ENCODE peak calls at places on chromosomes 7 and 10, in ten cellular contexts. H, J, M, F, S, R, Z, N, Y and U are unnamed samples.

GRCh38 chr10:131812736-131813604 is 87.8 kb upstream of the PPP2R2D start:
- DNase-seq in Y (no peak), M (no peak), N (no peak), H (no peak), R (no peak), J (peak; percentile 45), S (no peak), F (no peak), Z (no peak), U (no peak)

GRCh38 chr10:4352566-4352961 is 473.4 kb upstream of the AKR1E2 start:
- DNase-seq in N (no peak), Z (no peak), F (no peak), R (no peak), J (no peak), S (no peak), H (peak; percentile 57), M (no peak), Y (no peak), U (no peak)

GRCh38 chr10:63798599-63799498 is 277.6 kb downstream of the REEP3 start:
- DNase-seq in R (no peak), M (peak; percentile 24), Y (peak; percentile 48), H (peak; percentile 77), N (peak; percentile 28), J (no peak), Z (peak; percentile 1), S (peak; percentile 87), F (peak; percentile 33), U (no peak)

GRCh38 chr10:86077871-86078638 is 288.5 kb downstream of the GRID1 start:
- DNase-seq in Z (no peak), F (no peak), N (no peak), M (no peak), R (no peak), Y (no peak), J (no peak), S (no peak), H (no peak), U (no peak)

GRCh38 chr7:51369746-51370145 is 53.1 kb upstream of the COBL start:
- DNase-seq in R (no peak), H (peak; percentile 32), Y (no peak), M (peak; percentile 33), J (no peak), N (no peak), S (no peak), Z (no peak), F (no peak), U (peak; percentile 14)

GRCh38 chr7:88101769-88102168 is 118.1 kb downstream of the SRI start:
- DNase-seq in F (no peak), J (no peak), Y (no peak), R (no peak), S (no peak), H (no peak), M (no peak), Z (no peak), N (no peak), U (no peak)

GRCh38 chr7:106471686-106472440 is 187.1 kb upstream of the NAMPT start:
- DNase-seq in H (no peak), M (no peak), Y (no peak), J (peak; percentile 17), Z (no peak), N (no peak), F (no peak), S (no peak), R (no peak), U (no peak)

GRCh38 chr10:51170518-51171245 is 96.4 kb downstream of the PRKG1 start:
- DNase-seq in F (no peak), N (no peak), Y (no peak), J (no peak), M (no peak), H (no peak), Z (no peak), R (no peak), S (no peak), U (no peak)

GRCh38 chr10:116444527-116445142 is 17.0 kb downstream of the PNLIPRP3 start:
- DNase-seq in J (no peak), S (no peak), R (peak; percentile 52), F (no peak), H (peak; percentile 46), Y (no peak), M (peak; percentile 50), N (no peak), Z (peak; percentile 23), U (peak; percentile 56)

DNA sequence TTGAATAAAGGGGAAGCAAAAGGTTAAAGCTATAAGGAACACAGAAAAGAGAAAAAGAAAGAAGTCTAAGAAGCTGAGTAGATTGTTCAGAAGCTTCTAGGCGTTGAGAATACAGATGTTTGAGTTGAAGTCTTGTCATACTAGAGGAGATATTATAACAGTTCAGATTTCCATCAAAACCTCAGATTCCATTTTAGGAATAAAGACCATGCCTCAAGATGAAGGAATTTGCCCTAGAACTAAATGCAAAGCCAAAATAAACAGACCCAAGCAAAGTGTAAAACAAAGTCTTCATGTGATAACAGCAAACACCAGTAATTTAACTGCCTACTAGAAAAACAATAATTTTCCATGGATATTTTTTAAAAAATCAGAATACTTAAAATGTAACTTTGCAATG is 476.5 kb upstream of the POT1 start:
- DNase-seq in H (no peak), Y (no peak), Z (no peak), F (no peak), S (no peak), N (no peak), R (no peak), J (no peak), M (no peak), U (no peak)
- TF ChIP-seq POLR2A in H (no peak), Y (no peak), Z (no peak), F (no peak), S (no peak), N (no peak), R (no peak), J (no peak), M (no peak), U (no peak)

DNA sequence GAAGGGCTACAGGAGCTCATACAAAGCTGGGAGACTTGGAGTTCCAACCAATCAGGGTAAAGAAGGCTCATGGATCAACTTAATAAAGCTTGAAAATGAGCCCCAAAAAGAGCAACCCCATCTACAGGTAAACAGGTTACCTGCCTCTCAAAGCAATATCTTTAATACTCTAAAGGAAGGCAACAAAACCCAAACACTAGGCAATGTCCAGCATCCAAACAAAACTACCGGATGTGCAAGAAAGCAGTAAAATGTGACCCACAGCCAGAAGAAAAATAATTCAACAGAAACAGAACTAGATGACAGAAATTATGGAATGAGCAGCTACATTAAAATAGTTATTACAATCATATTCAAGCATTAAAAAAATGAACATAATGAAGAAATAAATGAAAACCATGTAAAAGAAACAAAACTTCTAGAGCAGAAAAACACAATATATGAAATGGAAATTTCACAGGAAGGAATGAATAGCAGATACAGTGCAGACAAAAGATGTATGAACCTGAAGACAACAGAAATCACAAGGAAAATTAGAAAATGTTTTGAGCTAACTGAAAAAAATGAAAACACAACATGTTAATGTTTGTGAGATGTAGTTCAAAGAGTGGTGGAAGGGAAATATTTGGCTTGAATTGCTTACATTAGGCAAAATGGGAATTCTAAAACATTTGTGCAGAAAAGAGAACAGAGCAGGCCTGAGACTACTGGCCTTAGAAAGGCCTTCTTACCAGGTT is 30.5 kb upstream of the ZMIZ1 start:
- DNase-seq in S (no peak), R (no peak), M (no peak), Z (no peak), H (no peak), F (no peak), Y (no peak), N (no peak), J (no peak), U (no peak)
- TF ChIP-seq POLR2A in S (no peak), R (no peak), M (no peak), Z (no peak), H (no peak), F (no peak), Y (no peak), N (no peak), J (no peak), U (no peak)

DNA sequence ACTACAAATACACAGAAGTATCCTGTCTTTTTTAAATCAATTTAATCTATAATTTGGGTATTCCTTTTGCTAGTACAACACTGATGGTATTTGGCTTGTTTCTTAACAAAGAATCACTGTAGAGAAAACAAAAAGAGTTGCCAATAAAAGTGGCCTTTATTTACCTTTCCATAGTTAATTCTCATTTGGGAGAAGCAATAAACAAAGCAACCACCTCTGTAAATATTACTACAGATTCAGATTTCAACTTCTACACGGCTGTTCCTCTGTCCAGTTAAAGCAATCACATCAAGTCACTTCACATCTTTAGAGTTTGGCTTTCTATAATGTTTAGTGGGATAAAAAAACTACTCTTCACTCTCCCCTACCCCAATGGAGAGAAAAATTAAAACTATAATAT is 34.4 kb downstream of the ERCC6 start:
- DNase-seq in J (no peak), S (no peak), R (no peak), Y (no peak), N (no peak), Z (no peak), H (no peak), M (no peak), F (no peak), U (no peak)
- TF ChIP-seq POLR2A in J (no peak), S (no peak), R (no peak), Y (no peak), N (no peak), Z (no peak), H (no peak), M (no peak), F (no peak), U (no peak)

GRCh38 chr10:93485690-93486089 is 3.6 kb upstream of the MYOF start:
- DNase-seq in Z (no peak), R (no peak), F (no peak), M (no peak), Y (peak; percentile 8), H (no peak), J (no peak), N (no peak), S (no peak), U (no peak)

GRCh38 chr10:93481213-93481930 is 762 bp downstream of the MYOF start:
- DNase-seq in H (no peak), Y (peak; percentile 21), J (no peak), M (no peak), S (no peak), F (no peak), R (no peak), N (no peak), Z (no peak), U (no peak)

GRCh38 chr10:93476756-93477155 is 5.4 kb downstream of the MYOF start:
- DNase-seq in F (no peak), Y (no peak), S (no peak), J (no peak), H (no peak), Z (no peak), N (no peak), M (no peak), R (no peak), U (no peak)

GRCh38 chr10:93478873-93479272 is 3.3 kb downstream of the MYOF start:
- DNase-seq in S (no peak), M (no peak), Z (no peak), R (no peak), H (no peak), Y (peak; percentile 3), J (no peak), N (no peak), F (no peak), U (no peak)

GRCh38 chr10:93481931-93482834 is at the start of gene MYOF:
- DNase-seq in R (peak; percentile 78), N (peak; percentile 63), M (peak; percentile 91), F (peak; percentile 65), Z (peak; percentile 59), Y (peak; percentile 79), J (peak; percentile 92), S (peak; percentile 70), H (peak; percentile 70), U (peak; percentile 58)
- TF ChIP-seq POLR2A in R (peak; percentile 18), N (peak; percentile 48), M (peak; percentile 68), F (peak; percentile 74), Z (no peak), Y (no peak), J (peak; percentile 63), S (peak; percentile 70), H (peak; percentile 18), U (no peak)